ENCODE peak calls at places on chromosomes 3 and 15, in seven cellular contexts. E, Q, C, H, A, R and U are unnamed samples.

GRCh38 chr3:98540346-98540745 is 8.6 kb downstream of the GPR15 start:
- DNase-seq in E (no peak), Q (no peak), C (no peak), H (no peak), A (peak; percentile 92), R (no peak), U (no peak)

GRCh38 chr3:149816986-149817385 is 4.0 kb downstream of the RNF13 start:
- DNase-seq in E (no peak), Q (no peak), C (no peak), H (peak; percentile 82), A (no peak), R (no peak), U (no peak)

GRCh38 chr3:38538773-38539353 is 42.7 kb downstream of the EXOG start:
- DNase-seq in E (no peak), Q (no peak), C (no peak), H (no peak), A (no peak), R (no peak), U (no peak)

GRCh38 chr3:105780114-105780513 is 88.7 kb downstream of the CBLB start:
- DNase-seq in E (no peak), Q (no peak), C (no peak), H (peak; percentile 58), A (no peak), R (no peak), U (no peak)

GRCh38 chr15:55915876-55916567 is 77.4 kb downstream of the NEDD4 start:
- DNase-seq in E (no peak), Q (no peak), C (no peak), H (peak; percentile 56), A (no peak), R (no peak), U (no peak)

GRCh38 chr15:98266295-98266694 is 305.8 kb downstream of the ARRDC4 start:
- DNase-seq in E (no peak), Q (no peak), C (no peak), H (no peak), A (no peak), R (no peak), U (no peak)

GRCh38 chr15:36878745-36879262 is 221.5 kb downstream of the MEIS2 start:
- DNase-seq in E (no peak), Q (no peak), C (no peak), H (no peak), A (no peak), R (no peak), U (no peak)

GRCh38 chr3:58570851-58571250 is 6.3 kb downstream of the FAM107A start:
- DNase-seq in E (no peak), Q (no peak), C (no peak), H (no peak), A (no peak), R (no peak), U (no peak)

GRCh38 chr15:66772967-66773873 is 71.2 kb downstream of the SMAD6 start:
- DNase-seq in E (no peak), Q (no peak), C (peak; percentile 75), H (no peak), A (no peak), R (no peak), U (peak; percentile 55)

GRCh38 chr3:172987268-172987667 is 153.8 kb downstream of the SPATA16 start:
- DNase-seq in E (peak; percentile 31), Q (peak; percentile 36), C (peak; percentile 16), H (no peak), A (no peak), R (no peak), U (no peak)

GRCh38 chr3:128698211-128699011 is 27.6 kb upstream of the RAB7A start:
- DNase-seq in E (no peak), Q (peak; percentile 52), C (no peak), H (no peak), A (no peak), R (no peak), U (peak; percentile 30)

GRCh38 chr3:110813541-110813940 is 258.1 kb upstream of the NECTIN3 start:
- DNase-seq in E (no peak), Q (no peak), C (no peak), H (peak; percentile 6), A (no peak), R (no peak), U (no peak)

GRCh38 chr3:140055032-140055791 is 120.2 kb downstream of the CLSTN2 start:
- DNase-seq in E (no peak), Q (no peak), C (no peak), H (no peak), A (no peak), R (no peak), U (no peak)

GRCh38 chr3:12991481-12991837 is 81.8 kb downstream of the IQSEC1 start:
- DNase-seq in E (no peak), Q (no peak), C (no peak), H (no peak), A (no peak), R (no peak), U (no peak)

GRCh38 chr3:45953536-45953935 is 10.3 kb downstream of the CXCR6 start:
- DNase-seq in E (no peak), Q (no peak), C (no peak), H (no peak), A (no peak), R (no peak), U (no peak)

GRCh38 chr3:72903004-72903403 is 15.2 kb downstream of the GXYLT2 start:
- DNase-seq in E (no peak), Q (peak; percentile 78), C (peak; percentile 73), H (peak; percentile 93), A (no peak), R (no peak), U (no peak)

GRCh38 chr3:134326760-134327593 is 47.3 kb downstream of the AMOTL2 start:
- DNase-seq in E (no peak), Q (peak; percentile 94), C (peak; percentile 90), H (peak; percentile 97), A (no peak), R (no peak), U (no peak)

GRCh38 chr3:64489361-64490044 is 198.3 kb downstream of the ADAMTS9 start:
- DNase-seq in E (peak; percentile 14), Q (no peak), C (no peak), H (no peak), A (no peak), R (peak; percentile 68), U (no peak)

GRCh38 chr3:34582054-34582453 is 783.6 kb downstream of the PDCD6IP start:
- DNase-seq in E (no peak), Q (peak; percentile 10), C (no peak), H (no peak), A (no peak), R (no peak), U (no peak)

GRCh38 chr3:183988216-183988790 is 29.4 kb downstream of the ABCC5 start:
- DNase-seq in E (peak; percentile 59), Q (no peak), C (peak; percentile 92), H (peak; percentile 90), A (no peak), R (no peak), U (no peak)

GRCh38 chr15:82106671-82107070 is 60.9 kb upstream of the MEX3B start:
- DNase-seq in E (no peak), Q (no peak), C (no peak), H (no peak), A (no peak), R (no peak), U (no peak)

GRCh38 chr15:87294854-87295253 is 961.7 kb downstream of the NTRK3 start:
- DNase-seq in E (no peak), Q (no peak), C (no peak), H (no peak), A (no peak), R (no peak), U (no peak)

GRCh38 chr3:12428131-12428530 is 56.1 kb upstream of the TSEN2 start:
- DNase-seq in E (no peak), Q (no peak), C (no peak), H (no peak), A (no peak), R (no peak), U (no peak)

DNA sequence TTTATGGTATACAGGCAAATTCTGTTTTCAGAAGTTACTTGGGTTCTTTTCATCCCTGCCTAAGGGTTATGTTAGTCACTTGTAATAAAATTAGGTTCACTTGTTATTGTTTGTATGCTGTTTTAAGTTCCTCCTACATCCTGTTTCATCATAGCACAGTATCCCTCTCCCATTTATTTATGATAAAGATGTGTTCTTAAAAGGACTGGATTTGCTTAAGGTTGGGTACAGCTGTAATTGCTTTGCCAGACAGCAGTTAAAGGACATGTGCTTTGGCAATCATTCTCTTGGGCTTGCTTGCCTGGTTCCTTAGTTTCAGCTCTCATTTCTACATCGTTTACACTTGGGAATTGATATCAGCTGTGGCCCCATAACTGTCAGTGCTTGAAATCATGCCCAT is 11.7 kb downstream of the ATP2C1 start:
- DNase-seq in E (no peak), Q (peak; percentile 4), C (no peak), H (peak; percentile 52), A (no peak), R (no peak), U (no peak)
- TF ChIP-seq RFX5 in E (no peak), Q (no peak), C (no peak), H (no peak), A (no peak), R (no peak), U (no peak)

DNA sequence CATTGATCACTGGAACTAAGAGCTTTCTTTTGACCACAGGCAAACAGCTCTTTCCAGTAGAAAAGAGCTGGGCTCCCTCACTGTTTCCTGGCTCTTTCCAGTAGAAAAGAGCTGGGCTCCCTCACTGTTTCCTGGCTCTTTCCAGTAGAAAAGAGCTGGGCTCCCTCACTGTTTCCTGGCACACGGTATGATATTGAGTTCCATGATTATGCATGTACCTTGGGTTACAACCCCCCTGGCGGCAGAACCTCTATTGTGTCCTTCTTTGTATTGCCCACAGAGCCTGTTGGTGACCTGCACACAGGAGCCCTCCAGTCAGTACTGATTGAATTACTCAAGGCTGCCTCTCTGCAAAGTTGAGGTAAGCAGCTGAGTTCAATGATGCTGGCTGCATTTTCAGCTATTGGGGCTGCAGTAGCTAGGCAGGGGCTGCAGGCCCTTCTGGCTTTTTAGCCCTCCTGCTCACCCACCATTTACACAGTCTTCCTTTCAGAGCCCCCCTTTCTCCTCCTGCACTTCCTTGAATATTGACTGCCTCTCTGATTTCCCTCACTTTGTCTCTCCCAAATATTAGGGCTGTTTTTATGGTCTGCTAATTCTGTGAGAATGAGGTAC is 10.2 kb downstream of the ACKR2 start:
- DNase-seq in E (no peak), Q (no peak), C (peak; percentile 78), H (no peak), A (no peak), R (no peak), U (peak; percentile 54)
- TF ChIP-seq RFX5 in E (no peak), Q (no peak), C (no peak), H (no peak), A (no peak), R (no peak), U (no peak)

DNA sequence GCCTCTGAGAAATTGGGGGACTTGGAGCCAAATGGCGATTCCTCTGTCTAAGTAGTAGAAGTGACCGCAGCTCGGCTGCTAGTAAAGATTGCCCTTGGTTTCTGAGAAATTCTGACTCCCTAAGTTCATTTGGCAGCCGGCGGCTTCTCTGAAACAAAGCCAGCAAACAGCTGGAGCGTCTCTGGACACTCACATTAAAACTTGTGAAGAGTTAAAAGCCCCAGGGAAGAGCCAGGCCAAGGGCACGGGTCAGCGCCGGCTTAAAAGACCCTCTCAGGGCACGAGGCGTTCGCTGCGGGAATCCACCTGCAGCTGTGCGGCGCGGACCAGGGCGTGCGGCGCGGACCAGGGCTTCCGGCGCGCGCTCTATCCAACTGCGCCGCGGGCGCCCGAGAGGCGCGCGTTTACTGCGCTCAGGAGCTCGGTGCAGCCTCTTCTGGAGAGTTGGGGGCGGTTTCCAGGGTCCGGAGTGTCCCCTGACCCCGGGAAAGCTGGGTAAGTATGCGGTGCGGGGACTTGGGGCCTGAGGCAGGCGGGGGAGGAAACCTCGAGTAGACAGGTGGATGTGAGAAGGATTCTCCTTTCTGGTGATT is at the start of gene COL6A5:
- DNase-seq in E (peak; percentile 11), Q (no peak), C (no peak), H (no peak), A (no peak), R (peak; percentile 2), U (peak; percentile 9)
- TF ChIP-seq RFX5 in E (no peak), Q (no peak), C (no peak), H (no peak), A (no peak), R (no peak), U (no peak)

GRCh38 chr3:55481067-55481917 is 5.8 kb downstream of the WNT5A start:
- DNase-seq in E (no peak), Q (no peak), C (no peak), H (peak; percentile 83), A (no peak), R (no peak), U (peak; percentile 83)
- TF ChIP-seq RFX5 in E (no peak), Q (no peak), C (no peak), H (no peak), A (no peak), R (no peak), U (no peak)